ENCODE peak calls at places on chromosomes 13 and 19, in seven cellular contexts. I is EL, Q is aorta, N is nephron progenitor cell, Z is Caco-2, T is stomach, O is cardiac muscle cell. P is an unnamed sample.

GRCh38 chr13:50635504-50635903 is 208.0 kb downstream of the DLEU7 start:
- DNase-seq in I (no peak), Q (no peak), N (no peak), Z (no peak), T (no peak), O (peak), P (no peak)

GRCh38 chr13:79492313-79492798 is 11.4 kb downstream of the NDFIP2 start:
- DNase-seq in I (peak), Q (no peak), N (no peak), Z (no peak), T (no peak), O (no peak), P (no peak)

GRCh38 chr19:5340637-5341447 is at the start of gene PTPRS:
- DNase-seq in I (peak), Q (peak), N (peak), Z (peak), T (peak), O (peak), P (peak)

GRCh38 chr19:13060964-13061927 is 41.4 kb downstream of the LYL1 start:
- DNase-seq in I (peak), Q (peak), N (peak), Z (peak), T (peak), O (peak), P (peak)

GRCh38 chr19:53960187-53960586 is 2.5 kb upstream of the CACNG8 start:
- DNase-seq in I (no peak), Q (peak), N (peak), Z (no peak), T (no peak), O (no peak), P (no peak)

GRCh38 chr13:59391696-59392095 is 772.0 kb downstream of the DIAPH3 start:
- DNase-seq in I (peak), Q (no peak), N (peak), Z (peak), T (peak), O (peak), P (no peak)

GRCh38 chr19:2446390-2446789 is 10.4 kb downstream of the LMNB2 start:
- DNase-seq in I (no peak), Q (no peak), N (no peak), Z (no peak), T (no peak), O (no peak), P (peak)

GRCh38 chr13:114000151-114001040 is 26.5 kb upstream of the C13orf46 start:
- DNase-seq in I (no peak), Q (peak), N (no peak), Z (no peak), T (no peak), O (no peak), P (no peak)

GRCh38 chr13:36736119-36736726 is 62.4 kb downstream of the SERTM1 start:
- DNase-seq in I (peak), Q (no peak), N (peak), Z (no peak), T (peak), O (peak), P (no peak)